ENCODE peak calls at places on chromosomes 13 and 19, in five cellular contexts. H is uterus, Y is heart left ventricle, I is ovary, Q is cardiac muscle cell. V is an unnamed sample. For H3K4me1, the result is how much of the 10 kb centered on the place peaks cover.

GRCh38 chr19:43636121-43636683 is 3.4 kb downstream of the CADM4 start:
- DNase-seq in I (no peak), Q (no peak), H (no peak), Y (no peak), V (no peak)

GRCh38 chr19:9128171-9128570 is 1.4 kb upstream of the OR7G3 start:
- DNase-seq in I (no peak), Y (no peak), H (no peak), Q (peak), V (no peak)

GRCh38 chr19:29544656-29545360 is 19.0 kb downstream of the VSTM2B start:
- DNase-seq in Y (peak), H (no peak), Q (no peak), I (peak), V (no peak)

GRCh38 chr13:48891586-48891985 is 84.1 kb upstream of the FNDC3A start:
- DNase-seq in I (no peak), Q (peak), Y (no peak), H (no peak), V (no peak)

GRCh38 chr19:58380037-58380735 is 644 bp downstream of the ZNF837 start:
- DNase-seq in Y (no peak), H (no peak), Q (no peak), I (no peak), V (no peak)

GRCh38 chr13:38687246-38688229 is 661 bp downstream of the FREM2 start:
- DNase-seq in Y (no peak), I (no peak), H (no peak), Q (peak), V (peak)

GRCh38 chr13:81058916-81059290 is 718.0 kb upstream of the SPRY2 start:
- DNase-seq in I (no peak), Q (no peak), H (no peak), Y (no peak), V (no peak)

GRCh38 chr19:33603377-33603776 is 18.4 kb upstream of the CHST8 start:
- DNase-seq in Q (no peak), H (no peak), Y (no peak), I (no peak), V (no peak)

GRCh38 chr19:47095707-47096704 is 17.6 kb downstream of the ZC3H4 start:
- DNase-seq in I (no peak), Y (peak), Q (peak), H (no peak), V (peak)

GRCh38 chr19:4597975-4598671 is 38.6 kb upstream of the SEMA6B start:
- DNase-seq in Q (peak), H (peak), I (no peak), Y (peak), V (peak)

GRCh38 chr19:28009696-28010095 is 1203.3 kb downstream of the UQCRFS1 start:
- DNase-seq in Y (no peak), Q (peak), H (no peak), I (no peak), V (no peak)

GRCh38 chr13:41458187-41458938 is 1.0 kb downstream of the RGCC start:
- DNase-seq in H (no peak), Q (peak), Y (peak), I (no peak), V (peak)

GRCh38 chr13:102978168-102978567 is 88.0 kb downstream of the SLC10A2 start:
- DNase-seq in H (no peak), I (no peak), Q (peak), Y (no peak), V (no peak)

GRCh38 chr13:28532226-28533048 is 37.5 kb upstream of the FLT1 start:
- DNase-seq in Q (peak), H (no peak), Y (peak), I (peak), V (peak)

GRCh38 chr13:72221276-72221962 is 354.4 kb upstream of the DACH1 start:
- DNase-seq in Y (no peak), I (peak), H (no peak), Q (peak), V (peak)

GRCh38 chr13:60028021-60028420 is 135.7 kb downstream of the DIAPH3 start:
- DNase-seq in Q (no peak), Y (no peak), I (no peak), H (no peak), V (no peak)

GRCh38 chr19:41935781-41936415 is 7.6 kb upstream of the ERFL start:
- DNase-seq in Y (no peak), Q (no peak), I (no peak), H (no peak), V (no peak)

GRCh38 chr13:36450534-36450933 is 18.2 kb downstream of the CCNA1 start:
- DNase-seq in I (no peak), Y (no peak), Q (no peak), H (no peak), V (no peak)

GRCh38 chr19:41175825-41176734 is 16.9 kb upstream of the CYP2S1 start:
- DNase-seq in H (peak), I (peak), Q (peak), Y (peak), V (peak)

GRCh38 chr13:73803997-73804396 is 330.2 kb downstream of the KLF12 start:
- DNase-seq in Q (no peak), I (no peak), Y (no peak), H (no peak), V (no peak)

GRCh38 chr13:99028890-99029289 is 51.0 kb upstream of the DOCK9 start:
- DNase-seq in I (no peak), Q (no peak), Y (no peak), H (no peak), V (no peak)

GRCh38 chr13:40665061-40665753 is 1.2 kb downstream of the FOXO1 start:
- DNase-seq in Y (peak), I (peak), Q (no peak), H (peak), V (peak)

GRCh38 chr13:57409121-57409520 is 222.4 kb upstream of the PCDH17 start:
- DNase-seq in H (no peak), Y (no peak), Q (no peak), I (no peak), V (no peak)

GRCh38 chr19:23823952-23824389 is 65.3 kb upstream of the ZNF681 start:
- DNase-seq in H (no peak), Y (no peak), Q (peak), I (no peak), V (no peak)

GRCh38 chr13:114013336-114013735 is 39.5 kb upstream of the C13orf46 start:
- DNase-seq in Q (no peak), H (no peak), Y (no peak), I (no peak), V (no peak)

GRCh38 chr19:11658954-11659353 is 61.7 kb downstream of the ZNF627 start:
- DNase-seq in Q (no peak), H (no peak), Y (no peak), I (no peak), V (no peak)

GRCh38 chr19:53132231-53132991 is at the start of gene ZNF415:
- DNase-seq in Q (peak), Y (peak), H (peak), I (peak), V (peak)

GRCh38 chr13:33258437-33259193 is 26.9 kb downstream of the STARD13 start:
- DNase-seq in Y (no peak), Q (peak), I (no peak), H (peak), V (no peak)

GRCh38 chr19:39941151-39941550 is 6.7 kb upstream of the FCGBP start:
- DNase-seq in I (no peak), Q (no peak), H (no peak), Y (no peak), V (no peak)

GRCh38 chr19:39940221-39940833 is 5.9 kb upstream of the FCGBP start:
- DNase-seq in Q (no peak), H (no peak), Y (no peak), I (no peak), V (no peak)

GRCh38 chr19:39946532-39946931 is 12.1 kb upstream of the FCGBP start:
- DNase-seq in Y (no peak), H (no peak), I (no peak), Q (peak), V (no peak)

GRCh38 chr19:39941615-39942507 is 7.4 kb upstream of the FCGBP start:
- DNase-seq in H (no peak), Y (no peak), Q (peak), I (no peak), V (no peak)

DNA sequence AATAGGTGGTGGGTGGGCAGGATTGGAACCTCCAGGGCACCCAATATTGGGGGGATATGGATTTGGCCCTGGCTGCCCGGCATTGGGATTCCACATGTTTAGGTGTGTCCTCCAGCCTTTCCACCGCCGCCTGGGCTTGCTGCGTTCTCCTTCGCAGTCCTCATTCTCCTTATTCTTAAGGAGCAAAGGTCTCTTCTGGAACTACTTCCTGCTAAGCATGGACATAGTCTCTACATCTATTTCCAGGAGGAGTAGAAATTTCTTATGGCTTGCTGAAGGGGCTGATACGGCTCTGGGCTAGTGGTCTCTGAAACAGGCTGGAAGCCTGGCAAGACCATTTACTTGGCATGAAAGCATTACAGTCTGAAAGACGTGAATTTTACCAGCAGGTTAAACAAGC is 9.2 kb upstream of the FCGBP start:
- DNase-seq in Y (no peak), H (no peak), I (no peak), Q (no peak), V (no peak)
- H3K27ac ChIP-seq in Y (no peak), H (no peak), I (no peak), Q (no peak), V (peak)

GRCh38 chr13:94464771-94465170 is 14.7 kb downstream of the DCT start:
- DNase-seq in Y (no peak), I (no peak), H (no peak), Q (no peak), V (no peak)
- H3K4me1 ChIP-seq in Y (under half), I (under half), H (under half), Q (under half), V (under half)

DNA sequence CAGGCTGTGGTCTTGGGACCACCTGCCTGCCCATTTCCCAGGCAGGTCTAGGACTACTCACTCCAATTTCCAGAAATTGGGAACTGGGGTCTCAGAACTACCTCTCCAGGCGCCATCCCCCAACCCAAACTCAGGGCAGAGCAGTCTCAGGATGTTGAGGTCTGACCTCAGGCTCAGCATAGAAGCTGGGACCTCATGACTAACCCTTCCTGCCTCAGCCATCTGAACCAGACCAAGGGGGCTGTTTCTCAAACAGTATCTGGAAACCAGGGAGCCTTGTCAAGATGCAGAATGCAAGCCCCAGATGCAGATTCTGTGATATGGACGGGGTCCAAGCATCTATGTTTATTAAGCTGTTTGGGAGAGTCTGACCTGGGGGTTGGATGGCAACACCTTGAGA is 1.3 kb downstream of the FBXW9 start:
- DNase-seq in H (no peak), Q (no peak), I (no peak), Y (no peak), V (no peak)
- H3K4me3 ChIP-seq in H (no peak), Q (no peak), I (no peak), Y (no peak), V (no peak)

GRCh38 chr19:54172764-54173699 is at the start of gene TMC4:
- DNase-seq in I (no peak), Y (no peak), Q (peak), H (no peak), V (peak)
- H3K27ac ChIP-seq in I (no peak), Y (peak), Q (no peak), H (peak), V (peak)

DNA sequence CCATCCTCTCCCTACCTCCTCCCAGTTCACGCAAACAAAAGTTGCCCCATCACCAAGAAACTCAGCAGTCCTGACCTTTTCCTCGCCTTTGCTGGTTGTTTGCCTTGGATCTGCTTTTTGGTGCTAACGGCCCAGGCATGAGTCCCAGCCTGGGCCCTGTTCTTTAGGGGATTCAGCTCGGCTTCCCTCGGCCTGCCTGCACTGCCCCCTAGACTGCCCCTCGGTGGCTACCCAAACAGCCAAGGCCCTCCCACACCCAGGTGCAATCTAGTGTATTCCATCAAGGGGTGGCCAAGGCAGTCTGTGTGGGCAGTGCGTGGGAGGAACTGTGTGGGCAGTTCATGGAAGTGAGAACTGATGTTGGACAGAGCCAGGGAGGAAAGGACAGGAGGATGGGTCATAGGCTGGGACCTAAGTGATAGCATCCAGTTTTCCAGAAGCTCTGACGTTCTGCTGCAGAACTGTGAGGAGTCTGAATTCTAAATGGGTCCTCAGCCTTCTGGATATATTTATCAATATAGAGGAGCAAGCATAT is 255.6 kb downstream of the DLEU7 start:
- DNase-seq in Q (peak), I (no peak), H (no peak), Y (no peak), V (no peak)
- H3K4me1 ChIP-seq in Q (under half), I (under half), H (under half), Y (under half), V (under half)

GRCh38 chr19:18433039-18433691 is 4.8 kb downstream of the ISYNA1 start:
- DNase-seq in Q (peak), H (peak), Y (no peak), I (peak), V (no peak)
- H3K4me3 ChIP-seq in Q (peak), H (peak), Y (peak), I (peak), V (peak)

GRCh38 chr19:387777-388176 is 21.2 kb downstream of the C2CD4C start:
- DNase-seq in Q (no peak), H (no peak), Y (no peak), I (no peak), V (no peak)

GRCh38 chr19:384801-385169 is 24.2 kb downstream of the C2CD4C start:
- DNase-seq in Y (no peak), Q (no peak), H (no peak), I (no peak), V (no peak)

GRCh38 chr19:379796-380195 is 29.2 kb downstream of the C2CD4C start:
- DNase-seq in Y (no peak), I (no peak), Q (no peak), H (no peak), V (no peak)

GRCh38 chr19:383040-383439 is 25.9 kb downstream of the C2CD4C start:
- DNase-seq in I (no peak), Q (no peak), Y (no peak), H (no peak), V (no peak)

GRCh38 chr19:383922-384800 is 24.8 kb downstream of the C2CD4C start:
- DNase-seq in Y (no peak), Q (peak), H (no peak), I (no peak), V (peak)
- H3K27ac ChIP-seq in Y (no peak), Q (no peak), H (no peak), I (no peak), V (no peak)